ENCODE peak calls at places on chromosome 12, in seven cellular contexts. E is brain microvascular endothelial cell, M is left ventricle myocardium inferior, O is ovary, T is testis, H is colonic mucosa, Y is tibial nerve. I is an unnamed sample.

GRCh38 chr12:68587448-68587873 is 23.2 kb upstream of the RAP1B start:
- DNase-seq in M (no peak), H (no peak), E (no peak), Y (no peak), O (no peak), T (no peak), I (no peak)

GRCh38 chr12:125518074-125518473 is 452.8 kb downstream of the AACS start:
- DNase-seq in Y (no peak), O (no peak), M (no peak), T (peak), H (no peak), E (no peak), I (no peak)

GRCh38 chr12:46455648-46456352 is 83.2 kb upstream of the SLC38A2 start:
- DNase-seq in O (no peak), H (no peak), T (no peak), Y (no peak), M (no peak), E (no peak), I (no peak)

GRCh38 chr12:43370299-43370698 is 181.7 kb downstream of the ADAMTS20 start:
- DNase-seq in H (no peak), E (peak), T (no peak), O (no peak), M (no peak), Y (no peak), I (peak)

GRCh38 chr12:104376650-104377506 is 73.3 kb downstream of the EID3 start:
- DNase-seq in O (no peak), H (no peak), T (no peak), E (no peak), Y (no peak), M (no peak), I (no peak)

GRCh38 chr12:104520242-104520900 is 63.6 kb downstream of the CHST11 start:
- DNase-seq in O (no peak), M (no peak), E (no peak), T (no peak), H (no peak), Y (no peak), I (no peak)

GRCh38 chr12:123024819-123025391 is 44.4 kb downstream of the ARL6IP4 start:
- DNase-seq in T (no peak), O (no peak), E (peak), Y (no peak), H (no peak), M (no peak), I (no peak)

GRCh38 chr12:113184098-113184899 is 979 bp downstream of the DDX54 start:
- DNase-seq in H (no peak), Y (no peak), M (no peak), T (no peak), O (no peak), E (no peak), I (no peak)

GRCh38 chr12:96617178-96617577 is 127.8 kb downstream of the CFAP54 start:
- DNase-seq in O (no peak), E (no peak), T (no peak), Y (no peak), H (no peak), M (no peak), I (no peak)

GRCh38 chr12:49631336-49631907 is 8.1 kb downstream of the PRPF40B start:
- DNase-seq in T (no peak), M (no peak), O (no peak), H (peak), Y (no peak), E (no peak), I (no peak)

GRCh38 chr12:56162468-56163290 is 4.5 kb downstream of the MYL6 start:
- DNase-seq in T (no peak), O (no peak), M (no peak), E (peak), Y (no peak), H (no peak), I (no peak)

GRCh38 chr12:98754095-98754494 is 109.0 kb downstream of the APAF1 start:
- DNase-seq in O (no peak), E (peak), T (no peak), M (no peak), Y (no peak), H (no peak), I (peak)

GRCh38 chr12:57895337-57896138 is 45.8 kb upstream of the ATP23 start:
- DNase-seq in H (no peak), T (no peak), E (no peak), M (no peak), O (no peak), Y (no peak), I (no peak)

GRCh38 chr12:122602456-122602855 is 75.4 kb downstream of the KNTC1 start:
- DNase-seq in Y (no peak), O (no peak), E (no peak), T (no peak), H (no peak), M (no peak), I (no peak)

GRCh38 chr12:91023326-91024004 is 18.7 kb upstream of the EPYC start:
- DNase-seq in M (no peak), Y (no peak), E (peak), T (no peak), O (no peak), H (no peak), I (peak)

GRCh38 chr12:91021076-91021475 is 16.3 kb upstream of the EPYC start:
- DNase-seq in T (no peak), E (no peak), O (no peak), H (no peak), M (no peak), Y (no peak), I (no peak)

GRCh38 chr12:91017043-91017442 is 12.3 kb upstream of the EPYC start:
- DNase-seq in O (no peak), M (no peak), T (no peak), H (no peak), E (no peak), Y (no peak), I (no peak)

GRCh38 chr12:91019455-91019854 is 14.7 kb upstream of the EPYC start:
- DNase-seq in M (no peak), E (no peak), T (no peak), H (no peak), Y (no peak), O (no peak), I (no peak)

GRCh38 chr12:91017511-91018263 is 12.9 kb upstream of the EPYC start:
- DNase-seq in E (no peak), M (peak), Y (peak), H (no peak), O (peak), T (peak), I (no peak)
- H3K27ac ChIP-seq in E (no peak), M (peak), Y (peak), H (no peak), O (peak), T (peak), I (no peak)

DNA sequence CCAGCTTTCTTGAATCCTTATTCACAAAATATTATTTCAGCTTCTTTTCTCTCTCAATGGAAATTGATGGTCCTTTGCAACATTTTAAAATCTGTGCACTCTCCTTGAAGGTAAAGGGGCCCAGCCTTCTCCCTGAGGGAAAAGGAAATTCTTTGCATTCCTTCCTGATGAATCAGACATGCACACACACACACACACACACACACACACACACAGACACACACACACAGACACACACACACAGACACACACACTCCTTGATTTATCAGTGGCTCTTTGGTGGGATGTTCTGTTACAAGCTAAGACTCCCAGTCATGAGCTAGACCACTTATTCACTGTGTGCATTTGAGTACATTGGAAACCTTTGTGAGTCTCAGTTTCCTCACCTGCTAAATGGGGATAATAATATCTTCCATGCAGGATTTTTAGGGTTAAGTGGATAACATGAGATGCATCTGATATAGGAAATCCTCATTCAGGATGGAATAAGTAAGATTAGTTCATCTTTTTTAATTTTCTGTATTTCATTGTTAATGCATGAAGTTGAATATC is 45.1 kb upstream of the HMGA2 start:
- DNase-seq in H (no peak), O (no peak), Y (no peak), T (no peak), E (peak), M (no peak), I (no peak)
- H3K27ac ChIP-seq in H (no peak), O (no peak), Y (no peak), T (no peak), E (no peak), M (no peak), I (peak)

DNA sequence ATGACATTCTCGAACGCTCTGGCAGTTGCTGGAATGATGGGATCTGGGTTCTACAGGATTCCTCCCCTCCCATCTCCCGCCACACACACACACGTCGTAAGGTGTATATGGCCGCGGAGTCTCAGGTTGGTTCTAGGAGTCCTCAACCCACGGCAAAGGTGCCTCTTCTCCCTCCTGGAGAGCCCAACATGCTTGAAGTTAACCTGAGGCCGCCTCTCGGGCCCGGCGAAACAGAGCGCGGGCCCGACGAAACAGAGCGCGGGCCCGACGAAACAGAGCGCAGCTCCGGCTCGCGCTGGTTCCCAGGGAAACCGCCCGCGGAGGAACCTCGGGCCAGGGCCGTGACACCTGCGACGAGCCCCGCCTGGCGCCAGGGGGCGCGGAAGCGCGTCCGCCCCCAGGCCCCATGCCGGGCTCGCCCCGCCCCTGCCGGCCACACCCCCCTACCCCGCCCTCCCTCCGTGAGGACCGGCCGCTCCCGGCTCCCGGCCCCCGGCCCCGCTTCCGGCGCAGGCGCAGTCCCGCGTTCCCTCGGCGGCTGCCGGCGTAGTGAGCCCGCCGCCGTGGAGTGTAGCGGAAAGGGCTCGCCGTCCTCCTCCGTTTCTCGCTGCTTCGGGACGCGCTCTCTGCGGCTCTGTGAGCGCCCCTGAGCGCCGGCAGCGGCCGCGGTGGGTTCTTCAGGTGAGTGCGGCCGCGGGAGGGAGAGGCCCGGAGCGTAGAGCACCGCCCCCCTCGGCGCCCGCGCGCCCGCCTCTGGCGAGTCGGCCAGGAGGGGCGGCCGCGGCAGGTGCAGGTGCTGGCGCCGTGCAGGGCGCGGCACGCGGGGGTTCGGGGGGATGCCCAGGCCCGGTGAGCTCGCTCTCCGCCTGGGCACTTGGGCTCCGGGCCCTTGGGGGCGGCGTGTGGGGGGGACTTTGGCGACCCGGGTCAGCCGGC is at the start of gene RAB3IP:
- DNase-seq in M (peak), Y (peak), H (peak), E (peak), O (peak), T (peak), I (no peak)
- H3K27ac ChIP-seq in M (peak), Y (peak), H (peak), E (no peak), O (peak), T (peak), I (peak)

DNA sequence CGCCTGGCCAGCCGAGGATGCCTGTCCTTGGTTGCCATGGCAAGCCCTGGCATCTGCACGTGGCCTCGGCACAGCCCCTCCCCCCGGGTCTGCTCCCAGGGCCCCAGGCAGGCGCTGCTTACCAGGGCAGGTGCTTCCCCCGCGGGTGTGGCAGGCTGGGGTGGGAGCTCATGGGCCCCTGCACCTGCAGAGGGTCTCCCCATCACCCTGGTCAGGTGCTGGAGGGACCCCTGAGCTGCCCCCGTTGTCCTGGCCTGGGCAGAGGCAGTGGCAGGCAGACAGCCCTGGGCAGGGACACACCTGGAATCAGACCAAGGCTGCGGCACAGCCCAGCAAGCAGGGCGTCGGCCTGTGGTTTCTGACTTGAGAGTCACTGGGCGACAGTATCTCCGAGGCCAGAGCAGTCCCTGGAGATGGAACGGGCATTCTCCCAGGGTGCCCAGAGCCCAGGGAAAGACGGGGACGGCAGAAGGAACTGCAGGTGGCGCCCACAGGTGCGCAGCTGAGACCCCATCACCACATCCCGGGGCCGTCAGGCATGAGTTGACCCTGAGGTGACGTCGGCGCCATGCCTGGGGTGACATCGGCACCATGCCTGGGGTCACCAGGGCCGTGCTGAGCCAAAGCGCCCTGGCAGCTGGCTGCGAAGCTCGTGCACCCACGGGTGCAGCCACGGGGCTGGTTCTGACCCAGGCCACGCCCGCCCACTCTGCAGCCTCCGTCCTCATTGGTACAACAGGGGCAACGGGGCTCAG is 56.1 kb upstream of the FBRSL1 start:
- DNase-seq in M (no peak), Y (no peak), T (no peak), O (no peak), H (no peak), E (no peak), I (no peak)
- H3K27ac ChIP-seq in M (no peak), Y (no peak), T (no peak), O (no peak), H (no peak), E (no peak), I (no peak)

GRCh38 chr12:83472350-83472749 is 785.6 kb downstream of the TMTC2 start:
- DNase-seq in M (no peak), H (no peak), Y (no peak), O (no peak), E (no peak), T (no peak), I (no peak)

GRCh38 chr12:83474369-83474768 is 787.7 kb downstream of the TMTC2 start:
- DNase-seq in E (no peak), O (no peak), Y (no peak), H (no peak), T (no peak), M (no peak), I (no peak)

GRCh38 chr12:83471341-83471740 is 784.6 kb downstream of the TMTC2 start:
- DNase-seq in E (no peak), O (no peak), H (no peak), M (no peak), Y (no peak), T (no peak), I (no peak)

GRCh38 chr12:83472772-83473171 is 786.1 kb downstream of the TMTC2 start:
- DNase-seq in Y (no peak), H (no peak), M (no peak), T (no peak), E (no peak), O (no peak), I (no peak)

DNA sequence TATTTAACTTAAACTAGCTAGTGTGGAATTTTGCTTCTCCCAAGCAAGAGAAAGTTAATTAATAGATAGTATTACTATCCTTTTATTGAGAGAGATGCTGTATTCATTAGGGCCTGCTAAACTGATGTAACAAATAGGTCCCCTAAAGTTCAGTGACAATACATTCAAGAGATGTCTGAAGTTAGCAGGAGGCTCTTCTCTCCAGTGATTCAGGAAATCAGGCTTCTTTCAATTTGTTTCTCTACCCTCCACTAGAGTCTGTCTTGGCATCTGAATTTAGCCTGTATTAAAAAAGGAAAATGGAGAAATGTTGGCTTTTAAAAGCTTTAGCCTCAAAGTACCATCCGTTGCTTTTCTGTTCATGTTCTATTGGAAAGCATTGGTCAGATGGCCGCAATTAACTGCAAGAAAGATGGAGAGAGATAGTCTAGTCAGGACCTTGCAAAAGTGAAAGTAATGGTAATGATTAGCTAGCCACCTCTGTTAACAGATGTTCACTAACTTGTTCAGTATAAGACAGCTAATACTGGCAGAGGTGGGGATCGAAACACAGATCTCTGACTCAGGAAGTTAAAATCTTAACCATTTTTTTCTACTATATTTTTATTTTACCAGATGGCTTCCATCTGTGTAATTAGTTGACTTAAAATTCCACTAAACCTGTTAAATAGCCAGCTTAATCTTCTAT is 786.8 kb downstream of the TMTC2 start:
- DNase-seq in Y (no peak), O (no peak), M (no peak), E (no peak), T (no peak), H (no peak), I (no peak)
- H3K27ac ChIP-seq in Y (no peak), O (no peak), M (no peak), E (no peak), T (no peak), H (no peak), I (no peak)

GRCh38 chr12:108712925-108713203 is 18.5 kb downstream of the CORO1C start:
- DNase-seq in Y (no peak), H (no peak), E (no peak), O (no peak), T (no peak), M (no peak), I (no peak)
- H3K27ac ChIP-seq in Y (no peak), H (no peak), E (no peak), O (no peak), T (peak), M (peak), I (no peak)

I was measured in epithelial cell of prostate.